ENCODE peak calls at places on chromosomes 16 and 17, in five cellular contexts. W, V, S, K and U are unnamed samples.

GRCh38 chr16:3677994-3678393 is 23.5 kb downstream of the DNASE1 start:
- DNase-seq in W (no peak), V (no peak), S (no peak), K (no peak), U (no peak)

GRCh38 chr16:19400709-19401108 is 17.0 kb upstream of the TMC5 start:
- DNase-seq in W (no peak), V (no peak), S (no peak), K (no peak), U (no peak)

GRCh38 chr17:28928061-28928460 is 23.3 kb downstream of the PHF12 start:
- DNase-seq in W (no peak), V (no peak), S (no peak), K (no peak), U (no peak)

GRCh38 chr17:66398059-66398458 is 95.6 kb downstream of the PRKCA start:
- DNase-seq in W (no peak), V (peak; percentile 63), S (no peak), K (no peak), U (no peak)

GRCh38 chr17:80762076-80762475 is 217.4 kb downstream of the RPTOR start:
- DNase-seq in W (no peak), V (no peak), S (no peak), K (no peak), U (no peak)

GRCh38 chr17:1108560-1108809 is 71.3 kb downstream of the ABR start:
- DNase-seq in W (no peak), V (no peak), S (no peak), K (no peak), U (no peak)

GRCh38 chr17:1109606-1110523 is 69.9 kb downstream of the ABR start:
- DNase-seq in W (no peak), V (peak; percentile 90), S (peak; percentile 89), K (no peak), U (no peak)

GRCh38 chr17:79024901-79025737 is 1.1 kb downstream of the C1QTNF1 start:
- DNase-seq in W (peak; percentile 52), V (peak; percentile 46), S (no peak), K (no peak), U (no peak)

GRCh38 chr16:26169451-26169850 is 477.7 kb downstream of the HS3ST4 start:
- DNase-seq in W (no peak), V (no peak), S (no peak), K (no peak), U (no peak)

GRCh38 chr17:82212331-82213250 is at the start of gene CCDC57:
- DNase-seq in W (peak; percentile 80), V (peak; percentile 88), S (peak; percentile 95), K (no peak), U (peak; percentile 92)

GRCh38 chr17:17561408-17562144 is 29.9 kb downstream of the PEMT start:
- DNase-seq in W (peak; percentile 91), V (peak; percentile 64), S (peak; percentile 96), K (peak; percentile 40), U (no peak)

GRCh38 chr17:38465420-38466345 is 37.4 kb downstream of the ARHGAP23 start:
- DNase-seq in W (no peak), V (no peak), S (peak; percentile 83), K (no peak), U (no peak)

GRCh38 chr17:2084129-2084765 is 29.3 kb downstream of the HIC1 start:
- DNase-seq in W (peak; percentile 69), V (peak; percentile 91), S (no peak), K (no peak), U (no peak)

GRCh38 chr17:50627782-50628601 is 6.7 kb upstream of the ABCC3 start:
- DNase-seq in W (no peak), V (peak; percentile 79), S (peak; percentile 78), K (no peak), U (no peak)

GRCh38 chr17:62032480-62032879 is 32.6 kb downstream of the MED13 start:
- DNase-seq in W (no peak), V (no peak), S (no peak), K (no peak), U (no peak)

GRCh38 chr17:17748179-17748578 is 66.9 kb downstream of the RAI1 start:
- DNase-seq in W (no peak), V (no peak), S (no peak), K (no peak), U (no peak)

GRCh38 chr17:12089809-12090384 is 69.2 kb downstream of the MAP2K4 start:
- DNase-seq in W (no peak), V (no peak), S (no peak), K (peak; percentile 35), U (no peak)

GRCh38 chr17:42133461-42134041 is 10.9 kb downstream of the HSPB9 start:
- DNase-seq in W (no peak), V (peak; percentile 93), S (no peak), K (no peak), U (no peak)

GRCh38 chr16:88763502-88764053 is 21.4 kb downstream of the PIEZO1 start:
- DNase-seq in W (no peak), V (no peak), S (no peak), K (no peak), U (no peak)

GRCh38 chr17:869067-869466 is 86.9 kb downstream of the MRM3 start:
- DNase-seq in W (no peak), V (peak; percentile 66), S (peak; percentile 80), K (no peak), U (no peak)

GRCh38 chr16:53768593-53768992 is 64.6 kb downstream of the FTO start:
- DNase-seq in W (no peak), V (no peak), S (no peak), K (no peak), U (no peak)

GRCh38 chr17:58153046-58153445 is 4.9 kb downstream of the OR4D1 start:
- DNase-seq in W (no peak), V (peak; percentile 66), S (no peak), K (no peak), U (no peak)

GRCh38 chr17:40322417-40323315 is 13.7 kb downstream of the RARA start:
- DNase-seq in W (peak; percentile 88), V (peak; percentile 94), S (peak; percentile 92), K (no peak), U (peak; percentile 90)

GRCh38 chr16:13435873-13436474 is 484.0 kb upstream of the ERCC4 start:
- DNase-seq in W (no peak), V (no peak), S (no peak), K (no peak), U (no peak)

GRCh38 chr16:77499373-77500285 is 64.8 kb upstream of the ADAMTS18 start:
- DNase-seq in W (no peak), V (no peak), S (no peak), K (no peak), U (no peak)

GRCh38 chr17:29837531-29837930 is 92.5 kb downstream of the SSH2 start:
- DNase-seq in W (no peak), V (no peak), S (no peak), K (no peak), U (no peak)

GRCh38 chr17:73313526-73314127 is 1.8 kb upstream of the CDC42EP4 start:
- DNase-seq in W (no peak), V (no peak), S (no peak), K (no peak), U (peak; percentile 12)

DNA sequence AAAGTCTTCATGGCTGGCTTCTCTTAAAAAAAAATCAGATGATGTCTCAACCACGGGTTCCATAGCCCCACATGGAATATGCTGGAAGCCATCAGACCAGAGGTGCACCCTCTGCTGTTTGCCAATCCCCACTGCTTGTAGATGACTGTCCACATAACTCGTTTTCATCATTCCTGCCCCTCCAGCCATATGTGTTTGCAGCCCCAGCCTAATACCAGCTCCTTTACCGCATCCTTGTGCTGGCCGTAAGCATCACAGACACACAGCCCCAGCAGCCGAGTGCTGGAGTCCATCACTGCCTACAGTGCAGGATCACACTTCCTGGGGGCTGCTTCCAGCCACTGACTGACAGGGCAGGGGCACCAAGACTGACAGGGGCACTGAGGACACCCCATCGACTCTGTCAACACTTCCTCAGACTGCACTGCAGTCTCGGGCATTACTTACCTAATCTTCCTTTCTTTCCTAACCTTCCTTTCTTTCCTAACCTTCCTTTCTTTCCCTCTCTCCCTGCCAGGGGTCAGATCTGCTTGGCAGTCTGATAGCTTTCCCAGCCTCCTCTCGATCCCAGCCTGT is 5.0 kb downstream of the RCVRN start:
- DNase-seq in W (no peak), V (no peak), S (no peak), K (no peak), U (no peak)
- TF ChIP-seq CTCF in W (no peak), V (no peak), S (no peak), K (no peak), U (peak; percentile 23)

GRCh38 chr16:74034862-74035261 is 261.8 kb upstream of the PSMD7 start:
- DNase-seq in W (no peak), V (no peak), S (no peak), K (no peak), U (no peak)
- TF ChIP-seq CTCF in W (no peak), V (no peak), S (no peak), K (peak; percentile 13), U (peak; percentile 80)

DNA sequence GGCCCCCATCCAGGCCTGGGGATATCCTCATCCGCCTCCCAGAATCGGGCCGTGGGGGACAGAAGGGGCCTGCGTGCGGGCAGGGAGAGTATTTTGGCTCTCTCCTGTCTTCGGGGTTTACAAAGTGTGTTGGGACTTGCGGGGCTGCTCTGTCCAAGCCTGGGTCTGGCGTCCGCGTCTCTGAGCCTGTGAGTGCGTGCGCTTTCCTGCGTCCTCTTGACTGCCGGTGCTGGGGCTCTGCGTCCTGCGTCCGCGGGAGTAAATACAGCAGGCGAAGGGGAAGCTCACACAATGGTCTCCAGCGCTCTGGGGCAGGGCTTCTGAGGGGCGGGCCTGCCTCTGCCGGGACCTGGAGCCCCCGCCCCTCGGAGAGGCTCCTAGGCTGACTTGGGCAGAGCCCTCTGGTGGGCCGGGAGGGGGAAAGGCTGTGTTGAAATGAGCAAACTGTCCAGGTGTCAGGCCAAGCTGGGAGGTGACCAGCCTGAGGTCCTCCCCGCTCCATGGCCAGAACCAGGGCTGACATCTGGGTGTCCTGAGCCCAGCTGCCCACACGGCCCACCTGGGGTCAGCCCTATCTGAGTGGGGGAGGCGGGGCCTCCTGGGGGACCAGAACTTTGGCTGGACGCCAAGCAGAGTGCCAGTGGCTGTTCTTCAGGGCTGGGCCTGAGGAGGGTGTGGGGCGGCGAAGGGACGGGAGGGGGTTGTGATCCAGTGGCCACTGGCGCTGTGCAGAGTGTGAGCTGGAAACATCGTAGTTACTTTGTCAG is 233.6 kb downstream of the SEC14L1 start:
- DNase-seq in W (peak; percentile 75), V (peak; percentile 92), S (peak; percentile 95), K (no peak), U (no peak)
- TF ChIP-seq CTCF in W (no peak), V (peak; percentile 15), S (peak; percentile 15), K (no peak), U (peak; percentile 71)

GRCh38 chr16:27359051-27359450 is 42.9 kb upstream of the IL21R start:
- DNase-seq in W (no peak), V (no peak), S (no peak), K (no peak), U (no peak)

GRCh38 chr16:27353853-27354252 is 40.1 kb downstream of the IL4R start:
- DNase-seq in W (no peak), V (no peak), S (no peak), K (no peak), U (no peak)

GRCh38 chr16:27352026-27352425 is 38.3 kb downstream of the IL4R start:
- DNase-seq in W (no peak), V (no peak), S (no peak), K (no peak), U (no peak)

GRCh38 chr16:27356794-27357193 is 43.0 kb downstream of the IL4R start:
- DNase-seq in W (no peak), V (no peak), S (no peak), K (no peak), U (no peak)

DNA sequence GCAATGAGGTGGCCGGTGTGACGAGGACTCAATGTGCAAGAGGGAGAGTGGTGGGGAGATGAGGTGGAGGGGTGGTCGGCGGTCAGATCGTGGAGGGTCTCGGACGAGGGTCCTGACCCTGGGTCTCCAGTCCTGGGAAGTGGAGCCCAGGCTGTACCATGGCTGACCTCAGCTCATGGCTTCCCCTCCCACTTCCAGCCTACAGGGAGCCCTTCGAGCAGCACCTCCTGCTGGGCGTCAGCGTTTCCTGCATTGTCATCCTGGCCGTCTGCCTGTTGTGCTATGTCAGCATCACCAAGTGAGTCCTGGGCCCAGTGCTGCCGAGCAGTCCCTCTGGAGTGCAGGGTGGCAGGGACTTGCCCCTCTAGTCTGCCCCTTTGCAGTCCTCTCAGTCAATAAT is 41.8 kb downstream of the IL4R start:
- DNase-seq in W (no peak), V (peak; percentile 62), S (no peak), K (no peak), U (no peak)
- TF ChIP-seq CTCF in W (no peak), V (peak; percentile 29), S (peak; percentile 32), K (peak; percentile 36), U (peak; percentile 60)